ENCODE peak calls at places on chromosomes 3 and 15, in five cellular contexts. O, R, G, W and P are unnamed samples.

GRCh38 chr3:123089611-123090301 is 22.9 kb downstream of the PDIA5 start:
- DNase-seq in G (no peak), R (peak; percentile 71), W (peak; percentile 38), O (no peak), P (no peak)

GRCh38 chr3:119205209-119205608 is 31.8 kb downstream of the UPK1B start:
- DNase-seq in O (no peak), R (no peak), G (no peak), W (no peak), P (no peak)

GRCh38 chr15:52362497-52362896 is 66.9 kb upstream of the MYO5C start:
- DNase-seq in R (peak; percentile 25), W (no peak), G (peak; percentile 49), O (no peak), P (no peak)

GRCh38 chr3:188294823-188295487 is 141.0 kb downstream of the LPP start:
- DNase-seq in W (no peak), O (no peak), R (no peak), G (peak; percentile 95), P (no peak)

GRCh38 chr3:170323371-170323770 is 34.1 kb upstream of the SKIL start:
- DNase-seq in G (no peak), W (no peak), O (no peak), R (no peak), P (no peak)

GRCh38 chr3:65524544-65525070 is 514.1 kb downstream of the MAGI1 start:
- DNase-seq in G (no peak), O (no peak), W (no peak), R (no peak), P (no peak)

GRCh38 chr15:100340721-100341661 is 784 bp downstream of the ADAMTS17 start:
- DNase-seq in R (no peak), G (no peak), O (no peak), W (peak; percentile 52), P (no peak)

GRCh38 chr3:52203701-52204100 is 5.7 kb downstream of the ALAS1 start:
- DNase-seq in G (no peak), O (no peak), W (no peak), R (no peak), P (no peak)

GRCh38 chr3:150078983-150079739 is 108.5 kb upstream of the PFN2 start:
- DNase-seq in W (no peak), G (no peak), O (no peak), R (no peak), P (no peak)

GRCh38 chr3:97829198-97829597 is 7.4 kb downstream of the CRYBG3 start:
- DNase-seq in O (no peak), W (no peak), G (no peak), R (no peak), P (no peak)

GRCh38 chr15:39730552-39730951 is 52.1 kb downstream of the FSIP1 start:
- DNase-seq in R (no peak), G (no peak), O (no peak), W (no peak), P (peak; percentile 25)
- H3K4me1 ChIP-seq in R (no peaks in the 10 kb centered on the region), G (no peaks in the 10 kb centered on the region), O (no peaks in the 10 kb centered on the region), W (no peaks in the 10 kb centered on the region), P (no peaks in the 10 kb centered on the region)

GRCh38 chr3:18713576-18713951 is 288.4 kb upstream of the SATB1 start:
- DNase-seq in W (no peak), O (no peak), G (no peak), R (no peak), P (no peak)
- H3K4me1 ChIP-seq in W (no peaks in the 10 kb centered on the region), O (no peaks in the 10 kb centered on the region), G (no peaks in the 10 kb centered on the region), R (no peaks in the 10 kb centered on the region), P (no peaks in the 10 kb centered on the region)

GRCh38 chr15:85496146-85496545 is 115.7 kb downstream of the AKAP13 start:
- DNase-seq in R (no peak), W (no peak), O (no peak), G (no peak), P (no peak)
- H3K4me1 ChIP-seq in R (no peaks in the 10 kb centered on the region), W (peaks cover 56% of the 10 kb centered on the region), O (peaks cover 13% of the 10 kb centered on the region), G (peaks cover 27% of the 10 kb centered on the region), P (peaks cover 33% of the 10 kb centered on the region)

DNA sequence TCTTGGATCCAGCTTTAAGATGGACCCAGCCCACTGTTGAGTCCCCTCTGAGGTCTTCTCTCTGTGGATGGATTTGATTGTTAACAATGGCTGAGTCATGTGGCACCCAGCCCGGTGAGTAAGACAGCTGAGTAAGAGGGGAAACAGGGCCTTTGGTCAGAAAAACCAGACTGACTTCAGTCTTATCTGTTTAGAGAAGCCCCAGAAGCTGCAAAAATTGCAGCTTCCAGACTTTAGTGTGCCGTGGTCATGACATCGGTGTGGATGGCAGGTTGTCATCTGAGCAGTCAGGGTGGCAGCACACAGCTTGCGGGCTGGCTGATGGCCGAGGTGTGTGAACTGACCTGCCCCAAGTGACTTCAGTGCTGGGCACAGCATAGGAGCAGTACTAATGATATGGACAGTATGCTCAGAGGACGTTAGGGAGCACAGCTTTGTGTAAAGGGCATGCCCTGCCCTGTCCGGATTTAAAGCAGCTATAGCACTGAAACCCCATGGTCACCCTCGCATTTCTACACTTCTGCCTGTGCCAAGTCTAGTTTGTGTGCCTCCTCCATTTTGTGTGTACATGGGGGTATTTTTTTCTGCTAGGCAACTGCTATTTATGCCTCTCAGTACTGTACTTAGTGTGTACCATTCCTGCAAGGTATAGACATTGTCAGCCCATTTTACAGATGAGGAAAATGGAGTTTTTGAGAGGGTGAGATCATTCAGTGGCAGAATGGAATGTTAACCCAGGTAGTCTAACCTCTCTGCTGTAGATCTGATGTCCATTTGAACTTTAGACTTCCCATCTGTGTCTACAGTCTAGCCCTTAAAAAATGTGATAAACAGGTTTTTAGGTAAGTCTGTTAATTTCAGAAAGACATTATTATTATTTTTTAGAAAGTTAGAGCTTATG is 44.4 kb downstream of the FLNB start:
- DNase-seq in G (peak; percentile 98), R (peak; percentile 94), O (peak; percentile 4), W (no peak), P (peak; percentile 73)
- H3K4me1 ChIP-seq in G (peaks cover 72% of the 10 kb centered on the region), R (peaks cover 49% of the 10 kb centered on the region), O (peaks cover 32% of the 10 kb centered on the region), W (peaks cover 13% of the 10 kb centered on the region), P (peaks cover 36% of the 10 kb centered on the region)

GRCh38 chr15:70091649-70092461 is 5.9 kb downstream of the TLE3 start:
- DNase-seq in G (peak; percentile 11), W (no peak), O (no peak), R (no peak), P (no peak)
- H3K4me1 ChIP-seq in G (peaks cover 32% of the 10 kb centered on the region), W (peaks cover 72% of the 10 kb centered on the region), O (peaks cover 33% of the 10 kb centered on the region), R (peaks cover 46% of the 10 kb centered on the region), P (peaks cover 59% of the 10 kb centered on the region)

GRCh38 chr3:8503461-8503860 is 1.8 kb downstream of the LMCD1 start:
- DNase-seq in R (no peak), G (peak; percentile 28), W (no peak), O (no peak), P (no peak)
- H3K4me1 ChIP-seq in R (peaks cover 49% of the 10 kb centered on the region), G (peaks cover 58% of the 10 kb centered on the region), W (peaks cover 38% of the 10 kb centered on the region), O (peaks cover 25% of the 10 kb centered on the region), P (peaks cover 21% of the 10 kb centered on the region)

GRCh38 chr15:41933771-41934170 is 38.6 kb downstream of the EHD4 start:
- DNase-seq in W (no peak), R (no peak), O (no peak), G (peak; percentile 55), P (peak; percentile 56)
- H3K4me1 ChIP-seq in W (peaks cover 36% of the 10 kb centered on the region), R (peaks cover 46% of the 10 kb centered on the region), O (peaks cover 45% of the 10 kb centered on the region), G (peaks cover 93% of the 10 kb centered on the region), P (peaks cover 52% of the 10 kb centered on the region)